ENCODE peak calls at places on chromosomes 16 and 17, in four cellular contexts. O is heart left ventricle; A is CD8-positive, alpha-beta memory T cell; P is gastrocnemius medialis. Q is an unnamed sample.

GRCh38 chr17:73163043-73163442 is 1.8 kb upstream of the SSTR2 start:
- DNase-seq in O (no peak), P (no peak), A (no peak), Q (no peak)

GRCh38 chr17:42016411-42016831 is 818 bp downstream of the DNAJC7 start:
- DNase-seq in O (no peak), A (no peak), P (no peak), Q (no peak)

GRCh38 chr16:64627288-64627687 is 494.6 kb downstream of the CDH11 start:
- DNase-seq in O (no peak), P (no peak), A (no peak), Q (no peak)

GRCh38 chr17:19310151-19310550 is 52.4 kb downstream of the B9D1 start:
- DNase-seq in A (no peak), P (no peak), O (no peak), Q (no peak)

GRCh38 chr17:80833952-80834895 is 157.4 kb upstream of the CHMP6 start:
- DNase-seq in A (no peak), P (peak; percentile 47), O (peak; percentile 68), Q (peak; percentile 58)

GRCh38 chr17:75454193-75454592 is 2.2 kb upstream of the TMEM94 start:
- DNase-seq in A (no peak), P (no peak), O (no peak), Q (no peak)

GRCh38 chr17:53627511-53627910 is 195.2 kb upstream of the KIF2B start:
- DNase-seq in A (no peak), O (no peak), P (no peak), Q (no peak)

GRCh38 chr16:88593489-88593888 is 23.3 kb downstream of the ZC3H18 start:
- DNase-seq in O (peak; percentile 45), P (no peak), A (no peak), Q (peak; percentile 34)

GRCh38 chr17:46063239-46063638 is 64.2 kb downstream of the STH start:
- DNase-seq in O (no peak), A (no peak), P (peak; percentile 26), Q (no peak)

GRCh38 chr16:15599303-15600070 is 43.5 kb downstream of the MARF1 start:
- DNase-seq in O (no peak), A (no peak), P (no peak), Q (no peak)

GRCh38 chr16:64339052-64339770 is 782.7 kb downstream of the CDH11 start:
- DNase-seq in O (no peak), A (no peak), P (no peak), Q (no peak)

GRCh38 chr16:27446721-27447120 is 44.7 kb downstream of the IL21R start:
- DNase-seq in P (no peak), O (no peak), A (peak; percentile 81), Q (no peak)

GRCh38 chr17:45277216-45277849 is 15.4 kb upstream of the SPATA32 start:
- DNase-seq in P (peak; percentile 82), A (peak; percentile 85), O (peak; percentile 93), Q (peak; percentile 94)

GRCh38 chr17:69713815-69714214 is 299.3 kb downstream of the MAP2K6 start:
- DNase-seq in P (no peak), A (no peak), O (no peak), Q (no peak)

GRCh38 chr17:71938340-71939010 is 182.3 kb upstream of the SOX9 start:
- DNase-seq in P (no peak), A (no peak), O (peak; percentile 48), Q (no peak)

GRCh38 chr17:81660441-81660840 is 4.1 kb upstream of the PDE6G start:
- DNase-seq in A (no peak), P (no peak), O (no peak), Q (no peak)

GRCh38 chr17:6085812-6086211 is 15.6 kb downstream of the WSCD1 start:
- DNase-seq in O (peak; percentile 38), P (peak; percentile 45), A (no peak), Q (no peak)

GRCh38 chr17:61065263-61065773 is 334.3 kb upstream of the TBX2 start:
- DNase-seq in O (no peak), P (no peak), A (no peak), Q (no peak)

GRCh38 chr17:81013642-81014041 is 21.3 kb upstream of the BAIAP2 start:
- DNase-seq in A (no peak), P (no peak), O (no peak), Q (no peak)

GRCh38 chr16:79644977-79645667 is 44.6 kb upstream of the MAF start:
- DNase-seq in P (no peak), A (no peak), O (no peak), Q (no peak)

GRCh38 chr17:5669191-5669590 is 84.9 kb upstream of the NLRP1 start:
- DNase-seq in P (no peak), O (no peak), A (no peak), Q (no peak)

GRCh38 chr16:34803683-34804416 is 1344.4 kb downstream of the TP53TG3F start:
- DNase-seq in P (no peak), O (no peak), A (no peak), Q (no peak)

GRCh38 chr16:45454-45853 is 8.0 kb downstream of the POLR3K start:
- DNase-seq in P (no peak), O (no peak), A (no peak), Q (no peak)

GRCh38 chr16:11614587-11615175 is 28.0 kb upstream of the LITAF start:
- DNase-seq in P (no peak), O (no peak), A (no peak), Q (no peak)

GRCh38 chr17:40832840-40833239 is 10.4 kb upstream of the KRT10 start:
- DNase-seq in P (no peak), A (no peak), O (no peak), Q (no peak)

GRCh38 chr17:14859521-14859920 is 405.6 kb downstream of the PMP22 start:
- DNase-seq in A (no peak), P (no peak), O (no peak), Q (no peak)

GRCh38 chr16:14462811-14463210 is 167.2 kb downstream of the PARN start:
- DNase-seq in O (no peak), P (no peak), A (no peak), Q (no peak)

GRCh38 chr16:48611329-48612137 is 1.6 kb upstream of the N4BP1 start:
- DNase-seq in P (no peak), A (peak; percentile 79), O (no peak), Q (no peak)

GRCh38 chr16:28606291-28607115 is 3.3 kb downstream of the SULT1A1 start:
- DNase-seq in A (no peak), O (no peak), P (no peak), Q (no peak)

GRCh38 chr17:70622382-70623260 is 453.3 kb downstream of the KCNJ2 start:
- DNase-seq in P (no peak), O (peak; percentile 51), A (no peak), Q (peak; percentile 37)

GRCh38 chr16:49837673-49838360 is 18.1 kb downstream of the ZNF423 start:
- DNase-seq in A (no peak), P (no peak), O (no peak), Q (peak; percentile 23)

GRCh38 chr16:49836668-49837067 is 19.2 kb downstream of the ZNF423 start:
- DNase-seq in A (no peak), P (no peak), O (no peak), Q (no peak)

GRCh38 chr16:49838361-49838638 is 17.6 kb downstream of the ZNF423 start:
- DNase-seq in O (no peak), A (no peak), P (no peak), Q (peak; percentile 17)

GRCh38 chr16:49839462-49839825 is 16.5 kb downstream of the ZNF423 start:
- DNase-seq in A (no peak), P (no peak), O (no peak), Q (no peak)

DNA sequence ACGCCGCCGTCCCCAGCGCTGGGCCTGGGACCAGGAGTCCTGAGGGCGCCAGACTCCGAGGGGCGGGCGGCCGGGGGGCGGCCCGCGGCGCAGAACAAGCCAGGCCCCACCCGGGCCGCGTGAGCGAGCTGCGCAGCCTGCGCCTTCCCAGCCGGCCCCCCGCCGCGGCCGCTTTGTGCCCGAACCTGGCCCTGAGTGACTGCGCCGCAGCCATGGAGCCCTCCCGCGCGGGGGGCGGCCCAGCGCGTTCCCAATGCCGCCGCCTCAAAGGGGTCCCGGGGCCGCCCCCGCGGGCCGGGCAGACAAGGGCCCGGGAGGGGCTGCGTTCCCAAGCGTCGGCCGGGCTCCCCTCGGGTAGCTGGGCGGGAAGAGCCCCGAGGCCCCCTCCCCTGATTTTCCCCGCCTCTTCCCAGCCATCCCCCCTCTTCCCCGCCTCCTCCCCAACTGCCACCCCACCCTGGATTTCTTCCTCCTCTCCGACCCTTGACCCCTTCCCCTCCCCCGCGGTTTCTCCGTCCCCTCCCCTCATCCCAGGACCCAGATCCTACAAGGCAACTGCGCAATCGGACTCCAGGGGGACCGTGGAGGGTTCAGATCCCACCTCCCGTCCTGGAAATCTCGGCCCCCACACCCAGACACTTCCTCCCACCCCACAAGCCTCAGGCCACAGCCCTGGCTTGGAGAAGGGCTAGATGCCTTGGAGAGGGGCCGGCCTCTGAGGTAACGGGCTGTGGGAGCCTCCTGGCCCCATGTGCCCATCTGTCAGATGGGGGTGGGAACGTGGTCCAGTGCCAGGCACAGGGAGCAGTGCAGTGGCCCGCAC is 17.1 kb downstream of the ZNF423 start:
- DNase-seq in O (no peak), P (no peak), A (no peak), Q (no peak)
- H3K4me3 ChIP-seq in O (no peak overlapping the region), P (no peak overlapping the region), A (no peak overlapping the region), Q (peak overlapping the region; percentile 30)

GRCh38 chr16:30088237-30088831 is 3.4 kb downstream of the TBX6 start:
- DNase-seq in A (no peak), P (no peak), O (no peak), Q (no peak)

GRCh38 chr16:30088832-30089624 is 2.7 kb downstream of the TBX6 start:
- DNase-seq in A (no peak), O (no peak), P (no peak), Q (no peak)

GRCh38 chr16:30086291-30087140 is 5.2 kb downstream of the TBX6 start:
- DNase-seq in O (peak; percentile 21), P (no peak), A (no peak), Q (no peak)

GRCh38 chr16:30085820-30086219 is 5.9 kb downstream of the TBX6 start:
- DNase-seq in A (no peak), O (peak; percentile 17), P (no peak), Q (no peak)

GRCh38 chr16:30087181-30087898 is 4.4 kb downstream of the TBX6 start:
- DNase-seq in O (no peak), A (no peak), P (no peak), Q (no peak)
- H3K4me1 ChIP-seq in O (peaks cover 49% of the 10 kb centered on the region), A (peaks cover 27% of the 10 kb centered on the region), P (peaks cover 10% of the 10 kb centered on the region), Q (peaks cover 62% of the 10 kb centered on the region)

DNA sequence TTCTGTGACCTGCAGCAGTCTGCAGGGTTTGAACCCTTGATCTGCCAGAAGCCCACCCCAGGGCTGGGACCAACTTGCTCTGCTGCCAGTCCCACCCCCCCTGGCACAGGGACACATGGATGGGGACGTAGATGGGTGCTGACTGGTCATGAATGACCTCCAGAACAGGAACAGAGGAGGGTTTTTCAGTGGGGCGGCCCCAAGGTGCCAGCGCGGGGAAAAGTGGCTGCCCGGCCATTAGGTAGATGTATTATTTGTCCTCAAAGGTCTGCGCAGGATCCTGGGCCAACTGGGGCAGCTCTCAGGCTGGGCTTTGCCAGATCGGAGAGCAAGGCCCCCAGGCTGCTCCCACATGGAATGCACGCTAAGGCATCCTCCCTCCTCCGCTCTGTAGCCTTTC is 265.2 kb upstream of the TNRC6C start:
- DNase-seq in O (no peak), A (no peak), P (no peak), Q (no peak)
- H3K4me3 ChIP-seq in O (no peak overlapping the region), A (no peak overlapping the region), P (no peak overlapping the region), Q (no peak overlapping the region)

DNA sequence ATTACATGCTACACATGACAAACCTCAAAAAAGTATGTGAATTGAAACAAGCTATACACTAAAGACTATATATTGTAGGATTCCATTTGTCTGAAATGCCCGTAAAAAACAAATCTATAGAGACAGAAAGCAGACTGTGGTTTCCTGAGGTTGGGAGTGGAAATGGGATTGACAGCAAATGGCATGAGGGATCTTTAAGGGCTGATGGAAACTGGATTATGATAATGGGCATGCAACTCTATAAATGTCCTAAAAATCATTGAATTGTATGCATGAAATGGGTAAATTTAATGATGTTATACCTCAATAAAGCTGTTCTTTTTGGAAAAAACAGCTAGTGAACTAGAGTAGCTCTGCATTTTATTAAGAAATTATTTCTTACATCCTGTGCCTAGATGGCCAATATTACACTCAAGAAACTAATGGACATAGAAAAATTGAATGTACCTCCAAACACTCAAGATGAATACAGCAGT is 416 bp upstream of the ANKS4B start:
- DNase-seq in P (no peak), A (no peak), O (no peak), Q (no peak)
- H3K4me1 ChIP-seq in P (no peaks in the 10 kb centered on the region), A (no peaks in the 10 kb centered on the region), O (no peaks in the 10 kb centered on the region), Q (no peaks in the 10 kb centered on the region)

Q was measured in heart right ventricle.